ENCODE peak calls at places on chromosomes 11 and 22, in seven cellular contexts. One of them, this sample, is unnamed.

GRCh38 chr11:19275496-19275895 is 34.8 kb upstream of the E2F8 start:
- DNase-seq in stimulated activated CD4-positive, alpha-beta T cell treated with anti-CD3 and anti-CD28 coated beads, Interleukin-2, amount 100 ng/mL, for 48 hours: no peak
- DNase-seq in left lung: no peak
- DNase-seq in neural progenitor cell: no peak
- DNase-seq in GM23248: peak
- DNase-seq in GM04504: no peak
- DNase-seq in nucleus accumbens: no peak
- DNase-seq in this sample: no peak

GRCh38 chr22:48185071-48185470 is 1422.6 kb downstream of the TBC1D22A start:
- DNase-seq in left lung: no peak
- DNase-seq in neural progenitor cell: no peak
- DNase-seq in GM04504: no peak
- DNase-seq in GM23248: no peak
- DNase-seq in nucleus accumbens: no peak
- DNase-seq in stimulated activated CD4-positive, alpha-beta T cell treated with anti-CD3 and anti-CD28 coated beads, Interleukin-2, amount 100 ng/mL, for 48 hours: no peak
- DNase-seq in this sample: no peak

GRCh38 chr11:7672960-7673723 is at the start of gene CYB5R2:
- DNase-seq in left lung: peak
- DNase-seq in stimulated activated CD4-positive, alpha-beta T cell treated with anti-CD3 and anti-CD28 coated beads, Interleukin-2, amount 100 ng/mL, for 48 hours: no peak
- DNase-seq in GM04504: no peak
- DNase-seq in nucleus accumbens: peak
- DNase-seq in neural progenitor cell: peak
- DNase-seq in GM23248: peak
- DNase-seq in this sample: no peak

GRCh38 chr11:133467686-133468085 is 64.6 kb downstream of the OPCML start:
- DNase-seq in GM23248: no peak
- DNase-seq in nucleus accumbens: no peak
- DNase-seq in left lung: no peak
- DNase-seq in neural progenitor cell: no peak
- DNase-seq in GM04504: no peak
- DNase-seq in stimulated activated CD4-positive, alpha-beta T cell treated with anti-CD3 and anti-CD28 coated beads, Interleukin-2, amount 100 ng/mL, for 48 hours: no peak
- DNase-seq in this sample: no peak

GRCh38 chr11:129644326-129644725 is 171.3 kb upstream of the TMEM45B start:
- DNase-seq in left lung: no peak
- DNase-seq in stimulated activated CD4-positive, alpha-beta T cell treated with anti-CD3 and anti-CD28 coated beads, Interleukin-2, amount 100 ng/mL, for 48 hours: no peak
- DNase-seq in nucleus accumbens: no peak
- DNase-seq in GM23248: no peak
- DNase-seq in neural progenitor cell: no peak
- DNase-seq in GM04504: no peak
- DNase-seq in this sample: no peak

GRCh38 chr22:25318081-25318823 is 98.8 kb downstream of the CRYBB2 start:
- DNase-seq in left lung: no peak
- DNase-seq in stimulated activated CD4-positive, alpha-beta T cell treated with anti-CD3 and anti-CD28 coated beads, Interleukin-2, amount 100 ng/mL, for 48 hours: no peak
- DNase-seq in neural progenitor cell: no peak
- DNase-seq in nucleus accumbens: no peak
- DNase-seq in GM04504: no peak
- DNase-seq in GM23248: no peak
- DNase-seq in this sample: no peak

GRCh38 chr11:78216571-78217287 is 28.0 kb downstream of the USP35 start:
- DNase-seq in nucleus accumbens: no peak
- DNase-seq in neural progenitor cell: no peak
- DNase-seq in stimulated activated CD4-positive, alpha-beta T cell treated with anti-CD3 and anti-CD28 coated beads, Interleukin-2, amount 100 ng/mL, for 48 hours: no peak
- DNase-seq in left lung: no peak
- DNase-seq in GM23248: peak
- DNase-seq in GM04504: no peak
- DNase-seq in this sample: no peak

GRCh38 chr22:45869448-45869847 is 107.5 kb downstream of the WNT7B start:
- DNase-seq in stimulated activated CD4-positive, alpha-beta T cell treated with anti-CD3 and anti-CD28 coated beads, Interleukin-2, amount 100 ng/mL, for 48 hours: no peak
- DNase-seq in nucleus accumbens: no peak
- DNase-seq in GM04504: no peak
- DNase-seq in GM23248: no peak
- DNase-seq in left lung: no peak
- DNase-seq in neural progenitor cell: no peak
- DNase-seq in this sample: no peak

GRCh38 chr11:65650547-65651338 is 12.0 kb downstream of the RELA start:
- DNase-seq in GM04504: no peak
- DNase-seq in neural progenitor cell: no peak
- DNase-seq in GM23248: no peak
- DNase-seq in stimulated activated CD4-positive, alpha-beta T cell treated with anti-CD3 and anti-CD28 coated beads, Interleukin-2, amount 100 ng/mL, for 48 hours: no peak
- DNase-seq in nucleus accumbens: no peak
- DNase-seq in left lung: no peak
- DNase-seq in this sample: no peak

GRCh38 chr11:88629496-88629895 is 292.0 kb upstream of the CTSC start:
- DNase-seq in left lung: no peak
- DNase-seq in stimulated activated CD4-positive, alpha-beta T cell treated with anti-CD3 and anti-CD28 coated beads, Interleukin-2, amount 100 ng/mL, for 48 hours: no peak
- DNase-seq in nucleus accumbens: no peak
- DNase-seq in GM04504: no peak
- DNase-seq in neural progenitor cell: no peak
- DNase-seq in GM23248: no peak
- DNase-seq in this sample: no peak

GRCh38 chr22:20316217-20316843 is 3.5 kb downstream of the DGCR6L start:
- DNase-seq in neural progenitor cell: peak
- DNase-seq in left lung: no peak
- DNase-seq in GM04504: no peak
- DNase-seq in stimulated activated CD4-positive, alpha-beta T cell treated with anti-CD3 and anti-CD28 coated beads, Interleukin-2, amount 100 ng/mL, for 48 hours: no peak
- DNase-seq in nucleus accumbens: no peak
- DNase-seq in GM23248: no peak
- DNase-seq in this sample: no peak

GRCh38 chr11:60705895-60706294 is 6.5 kb downstream of the MS4A8 start:
- DNase-seq in neural progenitor cell: no peak
- DNase-seq in nucleus accumbens: no peak
- DNase-seq in GM04504: no peak
- DNase-seq in stimulated activated CD4-positive, alpha-beta T cell treated with anti-CD3 and anti-CD28 coated beads, Interleukin-2, amount 100 ng/mL, for 48 hours: no peak
- DNase-seq in GM23248: no peak
- DNase-seq in left lung: no peak
- DNase-seq in this sample: no peak

GRCh38 chr11:17414317-17414737 is 25.9 kb upstream of the KCNJ11 start:
- DNase-seq in GM23248: no peak
- DNase-seq in neural progenitor cell: no peak
- DNase-seq in GM04504: no peak
- DNase-seq in nucleus accumbens: no peak
- DNase-seq in left lung: no peak
- DNase-seq in stimulated activated CD4-positive, alpha-beta T cell treated with anti-CD3 and anti-CD28 coated beads, Interleukin-2, amount 100 ng/mL, for 48 hours: no peak
- DNase-seq in this sample: no peak